ENCODE peak calls at places on chromosomes 13 and 19, in five cellular contexts. I is hepatocyte, S is tibial nerve, A is fibroblast of pulmonary artery, G is Panc1. T is an unnamed sample.

GRCh38 chr19:35727053-35727955 is 9.5 kb downstream of the KMT2B start:
- DNase-seq in G (no peak), A (no peak), S (no peak), I (no peak), T (no peak)

GRCh38 chr19:13502231-13502630 is 4.0 kb downstream of the CACNA1A start:
- DNase-seq in A (no peak), I (no peak), S (no peak), G (no peak), T (no peak)

GRCh38 chr19:18782559-18783225 is 8.4 kb downstream of the COMP start:
- DNase-seq in S (no peak), G (no peak), A (no peak), I (no peak), T (no peak)

GRCh38 chr19:1446713-1447564 is 3.0 kb upstream of the APC2 start:
- DNase-seq in S (no peak), A (no peak), G (no peak), I (peak), T (no peak)

GRCh38 chr19:46727036-46727501 is 10.2 kb upstream of the PRKD2 start:
- DNase-seq in I (no peak), A (no peak), S (no peak), G (no peak), T (no peak)

GRCh38 chr19:7562646-7563393 is 27.3 kb downstream of the PNPLA6 start:
- DNase-seq in G (no peak), I (no peak), S (no peak), A (no peak), T (no peak)

GRCh38 chr13:102839462-102839861 is 6.4 kb upstream of the ERCC5 start:
- DNase-seq in A (peak), I (no peak), S (no peak), G (no peak), T (no peak)

GRCh38 chr13:102291587-102292218 is 110.1 kb downstream of the FGF14 start:
- DNase-seq in G (no peak), A (peak), I (peak), S (no peak), T (no peak)

GRCh38 chr19:10838377-10838776 is 2.4 kb upstream of the TMED1 start:
- DNase-seq in S (no peak), G (no peak), I (no peak), A (no peak), T (no peak)

GRCh38 chr13:74278901-74279300 is 144.7 kb upstream of the KLF12 start:
- DNase-seq in G (no peak), I (no peak), S (no peak), A (no peak), T (no peak)

GRCh38 chr19:53927745-53928144 is 18.7 kb downstream of the CACNG7 start:
- DNase-seq in A (peak), S (no peak), G (no peak), I (peak), T (no peak)

GRCh38 chr19:11485245-11485837 is 4.5 kb upstream of the ELAVL3 start:
- DNase-seq in A (no peak), S (no peak), I (no peak), G (no peak), T (no peak)

GRCh38 chr13:109427148-109427547 is 359.2 kb downstream of the IRS2 start:
- DNase-seq in S (no peak), G (no peak), I (no peak), A (no peak), T (no peak)

GRCh38 chr19:47228168-47228936 is 2.6 kb downstream of the BBC3 start:
- DNase-seq in S (no peak), G (no peak), A (no peak), I (peak), T (no peak)

GRCh38 chr19:10420444-10421239 is at the start of gene PDE4A:
- DNase-seq in I (peak), A (peak), G (no peak), S (no peak), T (no peak)

GRCh38 chr13:109874921-109875454 is 88.6 kb upstream of the IRS2 start:
- DNase-seq in I (peak), A (peak), G (no peak), S (no peak), T (no peak)

DNA sequence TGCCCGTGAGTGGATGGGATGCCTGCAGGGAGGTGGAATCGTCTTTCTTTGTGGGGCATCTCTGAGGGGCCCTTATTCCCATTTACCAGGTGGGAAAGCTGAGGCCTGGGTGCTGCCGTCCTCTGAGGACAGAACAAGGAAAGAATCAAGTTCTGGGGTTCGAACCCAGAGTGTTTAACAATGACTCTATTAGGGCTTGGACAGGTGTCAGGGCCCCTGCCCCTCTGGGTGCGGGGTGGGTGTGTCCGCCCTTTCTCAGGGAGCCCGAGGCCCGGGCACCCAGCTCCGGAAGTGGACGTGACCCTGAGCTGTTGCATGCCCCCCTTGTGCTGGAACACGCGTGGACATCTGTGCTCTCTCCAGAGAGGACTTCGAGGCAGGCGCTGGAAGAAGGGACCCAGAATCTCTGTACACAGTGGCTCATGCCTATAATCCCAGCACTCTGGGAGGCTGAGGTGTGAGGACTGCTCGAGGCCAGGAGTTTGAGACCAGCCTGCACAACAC is 10.8 kb downstream of the NDUFA11 start:
- DNase-seq in A (no peak), I (no peak), G (no peak), S (no peak), T (no peak)
- TF ChIP-seq CTCF in A (no peak), I (no peak), G (peak), S (peak), T (no peak)

GRCh38 chr19:8608858-8609209 is 1.7 kb downstream of the ADAMTS10 start:
- DNase-seq in A (no peak), S (no peak), G (no peak), I (no peak), T (no peak)
- H3K4me3 ChIP-seq in A (peak), S (peak), G (peak), I (no peak), T (peak)

DNA sequence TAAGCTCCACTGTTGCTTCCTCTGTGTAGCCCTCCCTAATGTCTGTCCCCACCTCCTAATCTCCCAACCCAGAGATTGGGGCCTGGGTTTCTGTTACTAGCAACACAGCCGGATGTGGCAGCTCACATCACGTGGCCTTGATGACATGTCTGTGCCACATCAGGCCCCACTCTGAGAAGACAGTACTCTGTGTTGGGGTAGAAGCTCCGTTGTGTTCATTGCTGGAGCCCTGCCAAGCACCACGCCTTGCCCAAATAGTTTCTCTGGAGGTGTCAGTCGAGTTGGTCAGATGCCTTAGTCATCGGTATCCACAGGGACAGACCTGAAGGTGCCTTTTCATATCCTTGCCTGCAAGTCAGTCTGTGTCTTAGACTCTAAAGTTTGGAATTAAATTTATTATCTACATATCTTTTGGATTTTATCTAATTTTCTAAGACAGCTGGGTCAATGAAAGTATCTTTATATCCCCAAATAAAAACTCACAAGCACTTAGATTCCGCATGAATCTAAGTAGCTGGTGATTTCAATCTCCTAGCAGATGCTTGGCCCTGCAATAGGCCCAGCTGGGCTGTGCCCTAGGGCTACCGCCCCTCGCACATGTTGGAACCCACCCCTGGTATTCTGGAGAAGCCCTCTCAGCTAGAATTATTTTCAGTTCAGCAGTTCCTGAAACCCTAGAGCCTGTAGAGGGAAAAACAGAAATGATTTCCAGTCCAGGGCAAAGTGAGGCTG is 204.0 kb upstream of the TSHZ3 start:
- DNase-seq in A (no peak), S (peak), G (no peak), I (no peak), T (no peak)
- TF ChIP-seq CTCF in A (no peak), S (no peak), G (no peak), I (no peak), T (no peak)

DNA sequence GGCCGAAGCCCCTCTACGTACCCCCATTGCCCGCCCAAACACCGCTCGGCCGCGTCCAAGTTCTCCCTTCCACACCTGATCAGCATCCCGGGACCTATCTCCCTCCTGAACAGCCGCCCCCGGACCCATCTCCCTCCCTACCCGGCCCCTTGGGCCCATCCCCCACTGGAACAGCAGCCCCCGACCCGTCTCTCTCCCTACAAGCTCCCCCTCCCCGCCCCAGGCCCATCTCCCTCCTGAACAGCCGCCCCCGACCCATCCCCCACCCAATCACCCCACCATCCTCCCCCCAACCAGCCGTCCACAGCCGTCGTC is 608 bp downstream of the ZSCAN1 start:
- DNase-seq in I (peak), S (no peak), A (no peak), G (no peak), T (no peak)
- H3K4me3 ChIP-seq in I (peak), S (no peak), A (no peak), G (no peak), T (peak)

GRCh38 chr13:112444416-112445399 is 68.6 kb downstream of the SPACA7 start:
- DNase-seq in I (no peak), A (no peak), S (no peak), G (no peak), T (no peak)

GRCh38 chr13:112441779-112442310 is 65.7 kb downstream of the SPACA7 start:
- DNase-seq in S (no peak), A (no peak), I (no peak), G (no peak), T (no peak)

GRCh38 chr13:112444001-112444311 is 67.8 kb downstream of the SPACA7 start:
- DNase-seq in A (peak), G (peak), S (no peak), I (peak), T (no peak)

GRCh38 chr13:112442483-112443090 is 66.4 kb downstream of the SPACA7 start:
- DNase-seq in I (no peak), S (no peak), G (no peak), A (peak), T (no peak)

GRCh38 chr13:112443191-112444000 is 67.2 kb downstream of the SPACA7 start:
- DNase-seq in S (no peak), A (no peak), G (no peak), I (no peak), T (no peak)
- TF ChIP-seq CTCF in S (no peak), A (peak), G (no peak), I (peak), T (peak)

GRCh38 chr13:89034015-89034414 is 1362.8 kb downstream of the SLITRK5 start:
- DNase-seq in A (no peak), S (no peak), G (no peak), I (no peak), T (no peak)
- H3K4me3 ChIP-seq in A (no peak), S (no peak), G (no peak), I (no peak), T (no peak)

GRCh38 chr13:38045278-38046048 is 175.9 kb upstream of the TRPC4 start:
- DNase-seq in G (no peak), I (peak), S (no peak), A (peak), T (no peak)
- TF ChIP-seq CTCF in G (peak), I (peak), S (no peak), A (peak), T (peak)

T was measured in AG04449.